ENCODE peak calls at places on chromosomes 3 and 15, in eight cellular contexts. V, K, S, Q, B, C, F and M are unnamed samples. For H3K27me3, the result is how much of the 10 kb centered on the place peaks cover.

GRCh38 chr3:21540265-21540664 is 210.7 kb downstream of the ZNF385D start:
- DNase-seq in V (no peak), K (no peak), S (no peak), Q (no peak), B (no peak), C (no peak), F (no peak), M (no peak)

GRCh38 chr3:21942328-21942727 is 191.3 kb upstream of the ZNF385D start:
- DNase-seq in V (no peak), K (no peak), S (peak), Q (no peak), B (no peak), C (no peak), F (no peak), M (no peak)

GRCh38 chr3:52153389-52154096 is 680 bp downstream of the POC1A start:
- DNase-seq in V (no peak), K (no peak), S (no peak), Q (peak), B (no peak), C (peak), F (peak), M (no peak)

GRCh38 chr3:33315826-33316225 is 38.6 kb downstream of the FBXL2 start:
- DNase-seq in V (no peak), K (no peak), S (no peak), Q (no peak), B (no peak), C (no peak), F (no peak), M (no peak)

GRCh38 chr15:25731411-25731810 is 131.7 kb downstream of the ATP10A start:
- DNase-seq in V (no peak), K (no peak), S (no peak), Q (no peak), B (no peak), C (no peak), F (no peak), M (no peak)

GRCh38 chr3:13338231-13338630 is 81.9 kb downstream of the NUP210 start:
- DNase-seq in V (no peak), K (no peak), S (no peak), Q (no peak), B (no peak), C (no peak), F (no peak), M (no peak)

GRCh38 chr15:90981681-90982080 is 12.7 kb downstream of the PRC1 start:
- DNase-seq in V (no peak), K (no peak), S (no peak), Q (no peak), B (no peak), C (no peak), F (no peak), M (no peak)

GRCh38 chr3:40088527-40089170 is 220.9 kb upstream of the EIF1B start:
- DNase-seq in V (no peak), K (no peak), S (no peak), Q (no peak), B (no peak), C (no peak), F (no peak), M (no peak)

GRCh38 chr3:169432692-169433432 is 230.7 kb downstream of the MECOM start:
- DNase-seq in V (no peak), K (no peak), S (no peak), Q (no peak), B (peak), C (no peak), F (no peak), M (no peak)

GRCh38 chr3:172616061-172616461 is 92.8 kb upstream of the TNFSF10 start:
- DNase-seq in V (no peak), K (no peak), S (no peak), Q (no peak), B (no peak), C (no peak), F (no peak), M (no peak)

GRCh38 chr3:48431224-48432029 is 1.5 kb upstream of the PLXNB1 start:
- DNase-seq in V (no peak), K (no peak), S (no peak), Q (no peak), B (no peak), C (no peak), F (peak), M (no peak)

GRCh38 chr3:195356151-195357086 is 85.5 kb upstream of the XXYLT1 start:
- DNase-seq in V (no peak), K (no peak), S (peak), Q (no peak), B (no peak), C (no peak), F (no peak), M (no peak)

GRCh38 chr3:32391643-32392529 is at the start of gene CMTM7:
- DNase-seq in V (no peak), K (peak), S (peak), Q (peak), B (peak), C (peak), F (peak), M (peak)

GRCh38 chr3:87233805-87234204 is 6.7 kb downstream of the CHMP2B start:
- DNase-seq in V (no peak), K (no peak), S (no peak), Q (no peak), B (no peak), C (no peak), F (no peak), M (no peak)

GRCh38 chr3:100463002-100463401 is 29.4 kb upstream of the TMEM45A start:
- DNase-seq in V (no peak), K (no peak), S (no peak), Q (peak), B (no peak), C (peak), F (no peak), M (no peak)

GRCh38 chr15:89419370-89419984 is 76.9 kb downstream of the RHCG start:
- DNase-seq in V (no peak), K (no peak), S (peak), Q (peak), B (no peak), C (peak), F (no peak), M (no peak)

GRCh38 chr15:89417206-89417725 is 79.1 kb downstream of the RHCG start:
- DNase-seq in V (no peak), K (no peak), S (no peak), Q (no peak), B (no peak), C (no peak), F (no peak), M (no peak)

GRCh38 chr15:89414571-89414970 is 79.9 kb upstream of the POLG start:
- DNase-seq in V (no peak), K (no peak), S (no peak), Q (no peak), B (no peak), C (no peak), F (no peak), M (no peak)

GRCh38 chr15:89413877-89414276 is 79.3 kb upstream of the POLG start:
- DNase-seq in V (no peak), K (no peak), S (no peak), Q (no peak), B (no peak), C (no peak), F (no peak), M (no peak)

DNA sequence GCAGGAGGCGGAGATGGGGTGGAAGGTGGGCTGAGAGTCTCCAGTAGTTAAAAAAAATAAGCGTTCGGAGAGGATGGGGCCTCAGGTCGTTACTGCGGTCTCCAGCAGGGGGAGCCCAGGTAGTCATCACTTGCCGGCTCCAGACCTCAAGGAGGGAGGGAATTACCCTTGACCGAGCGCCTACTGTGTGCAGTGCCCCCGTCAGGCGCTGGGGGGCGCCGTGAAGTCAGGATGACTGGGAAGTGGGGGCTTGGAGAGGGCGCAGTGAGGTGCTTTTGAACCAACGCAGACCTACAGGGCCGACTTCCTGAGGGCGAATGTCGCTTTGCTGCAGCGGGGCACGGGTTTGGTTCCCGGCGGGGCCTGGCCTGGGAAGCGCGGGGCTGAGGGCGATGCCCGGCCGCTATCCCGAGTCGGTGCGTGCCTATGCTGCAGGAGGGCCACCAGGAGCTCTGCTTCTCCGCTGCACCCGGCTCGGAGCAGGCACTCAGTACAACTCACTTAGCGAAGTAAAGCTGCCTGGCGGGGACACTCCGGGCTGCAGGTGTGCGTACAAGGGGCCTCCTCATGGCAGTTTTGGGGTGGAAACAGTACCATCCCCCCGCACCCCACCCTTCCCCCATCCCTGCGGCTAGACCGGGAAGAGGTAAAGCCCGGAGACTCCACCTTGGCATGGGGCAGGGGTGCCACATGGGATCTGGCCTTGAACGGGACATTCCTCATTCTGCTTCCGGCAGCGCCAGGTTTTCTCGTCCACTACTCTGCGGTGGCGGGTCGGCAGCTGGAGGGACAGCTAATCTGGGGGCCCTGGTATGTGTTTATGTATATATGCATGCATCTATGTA is 79.8 kb downstream of the RHCG start:
- DNase-seq in V (no peak), K (peak), S (peak), Q (peak), B (peak), C (peak), F (peak), M (peak)
- H3K27me3 ChIP-seq in V (under half), K (half or more), S (half or more), Q (half or more), B (half or more), C (under half), F (under half), M (half or more)

GRCh38 chr15:58268746-58269145 is 130.6 kb downstream of the AQP9 start:
- DNase-seq in V (no peak), K (no peak), S (no peak), Q (no peak), B (no peak), C (no peak), F (no peak), M (no peak)
- H3K4me3 ChIP-seq in V (no peak), K (no peak), S (no peak), Q (no peak), B (no peak), C (no peak), F (no peak), M (no peak)

GRCh38 chr15:29570931-29571727 is 251.1 kb downstream of the TJP1 start:
- DNase-seq in V (no peak), K (no peak), S (no peak), Q (peak), B (no peak), C (peak), F (peak), M (no peak)
- H3K27me3 ChIP-seq in V (under half), K (under half), S (half or more), Q (under half), B (under half), C (under half), F (under half), M (under half)

GRCh38 chr3:69543080-69543429 is 157.2 kb upstream of the FRMD4B start:
- DNase-seq in V (no peak), K (no peak), S (no peak), Q (no peak), B (no peak), C (no peak), F (no peak), M (no peak)
- H3K4me3 ChIP-seq in V (peak), K (no peak), S (peak), Q (peak), B (peak), C (no peak), F (peak), M (no peak)

GRCh38 chr15:60777558-60777957 is 298.6 kb upstream of the ICE2 start:
- DNase-seq in V (no peak), K (no peak), S (no peak), Q (no peak), B (no peak), C (no peak), F (no peak), M (no peak)
- H3K27me3 ChIP-seq in V (under half), K (under half), S (under half), Q (under half), B (under half), C (under half), F (under half), M (under half)

DNA sequence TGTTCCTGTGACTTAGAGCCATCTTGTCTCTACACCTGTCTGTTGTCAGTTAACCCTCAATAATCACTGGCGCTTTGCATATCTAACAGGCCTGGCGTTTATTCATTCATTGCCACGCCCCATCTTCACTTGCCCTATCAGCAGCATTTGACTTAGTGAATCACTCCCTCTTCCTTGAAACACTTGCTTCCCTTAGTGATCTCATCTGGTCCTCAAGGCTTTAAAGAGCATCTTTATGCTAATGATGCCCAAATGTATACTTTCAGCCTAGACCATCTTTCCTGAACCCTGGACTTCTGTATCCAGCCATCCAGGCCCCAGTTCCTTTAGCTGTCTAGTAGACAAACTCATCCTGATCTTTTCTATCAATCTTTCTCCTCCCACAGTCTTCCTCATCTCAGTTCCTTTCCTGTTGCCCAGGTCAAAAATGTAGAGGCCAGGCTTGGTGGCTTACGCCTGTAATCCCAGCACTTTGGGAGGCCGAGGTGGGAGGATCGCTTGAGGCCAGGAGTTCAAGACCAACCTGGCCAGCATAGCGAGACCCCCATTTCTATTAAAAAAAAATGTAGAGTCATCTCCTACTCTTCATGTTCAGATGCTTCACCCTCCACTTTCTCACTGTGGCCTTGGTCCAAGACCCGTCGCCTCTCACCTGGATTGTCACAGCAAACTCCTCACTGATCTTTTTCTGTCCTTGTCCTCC is 1.4 kb upstream of the IGDCC4 start:
- DNase-seq in V (no peak), K (no peak), S (no peak), Q (no peak), B (no peak), C (no peak), F (no peak), M (no peak)
- H3K4me3 ChIP-seq in V (no peak), K (no peak), S (no peak), Q (no peak), B (no peak), C (no peak), F (no peak), M (no peak)

GRCh38 chr15:32715276-32715675 is 2.5 kb upstream of the GREM1 start:
- DNase-seq in V (no peak), K (no peak), S (no peak), Q (no peak), B (no peak), C (no peak), F (no peak), M (no peak)

GRCh38 chr15:32717290-32718081 is at the start of gene GREM1:
- DNase-seq in V (no peak), K (no peak), S (no peak), Q (peak), B (no peak), C (peak), F (peak), M (no peak)

GRCh38 chr15:32718082-32718821 is 448 bp downstream of the GREM1 start:
- DNase-seq in V (no peak), K (no peak), S (no peak), Q (peak), B (no peak), C (peak), F (peak), M (no peak)

GRCh38 chr15:32716960-32717289 is 879 bp upstream of the GREM1 start:
- DNase-seq in V (no peak), K (no peak), S (no peak), Q (no peak), B (no peak), C (no peak), F (no peak), M (no peak)

DNA sequence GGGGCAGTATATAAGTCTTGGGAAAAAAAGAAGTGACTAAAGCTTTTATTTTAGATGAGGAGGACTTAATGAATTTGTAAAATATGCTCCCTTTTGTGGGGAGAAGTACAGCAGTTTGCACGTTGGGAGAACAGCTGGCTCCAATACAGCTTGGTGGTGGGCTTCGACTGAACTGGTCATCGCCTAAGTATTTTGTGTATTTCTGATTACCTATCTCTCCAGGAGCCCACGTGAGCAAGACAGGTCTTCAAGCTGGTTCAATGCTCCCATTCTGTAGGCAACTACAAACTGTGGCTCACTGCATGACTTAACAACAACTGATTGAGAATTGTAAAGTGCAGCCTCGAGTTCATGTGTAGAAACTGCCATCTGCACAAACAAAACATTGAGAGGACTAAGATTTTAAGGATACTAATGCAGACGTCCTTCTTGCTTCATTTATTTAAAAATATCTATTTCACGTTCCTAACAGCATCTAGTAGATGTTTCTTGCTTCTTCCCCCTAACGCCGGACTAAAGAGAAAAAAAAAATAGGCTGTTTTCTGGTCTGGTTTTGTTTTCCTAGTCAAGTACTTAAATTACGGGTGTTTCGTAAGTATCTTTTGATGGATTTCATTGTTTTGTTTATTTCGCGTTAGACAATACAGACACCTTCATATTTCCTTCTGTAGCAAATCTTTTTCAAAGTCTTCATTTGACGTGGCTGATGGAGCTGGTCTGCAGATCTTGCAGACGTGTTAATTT is 1.4 kb upstream of the GREM1 start:
- DNase-seq in V (no peak), K (no peak), S (no peak), Q (no peak), B (no peak), C (no peak), F (no peak), M (no peak)
- H3K27me3 ChIP-seq in V (under half), K (under half), S (half or more), Q (half or more), B (under half), C (under half), F (under half), M (under half)

GRCh38 chr15:44081223-44082013 is 113.7 kb downstream of the FRMD5 start:
- DNase-seq in V (no peak), K (no peak), S (no peak), Q (no peak), B (no peak), C (no peak), F (no peak), M (no peak)
- H3K4me3 ChIP-seq in V (no peak), K (no peak), S (no peak), Q (no peak), B (no peak), C (no peak), F (no peak), M (no peak)

GRCh38 chr15:77710171-77710570 is 77.5 kb upstream of the LINGO1 start:
- DNase-seq in V (no peak), K (no peak), S (no peak), Q (no peak), B (no peak), C (no peak), F (no peak), M (no peak)
- H3K27me3 ChIP-seq in V (under half), K (under half), S (under half), Q (under half), B (under half), C (under half), F (under half), M (under half)

GRCh38 chr3:189262746-189263145 is 91.0 kb downstream of the TPRG1 start:
- DNase-seq in V (no peak), K (no peak), S (no peak), Q (no peak), B (no peak), C (no peak), F (no peak), M (no peak)

GRCh38 chr3:189258261-189258660 is 86.5 kb downstream of the TPRG1 start:
- DNase-seq in V (no peak), K (no peak), S (no peak), Q (no peak), B (no peak), C (no peak), F (no peak), M (no peak)

DNA sequence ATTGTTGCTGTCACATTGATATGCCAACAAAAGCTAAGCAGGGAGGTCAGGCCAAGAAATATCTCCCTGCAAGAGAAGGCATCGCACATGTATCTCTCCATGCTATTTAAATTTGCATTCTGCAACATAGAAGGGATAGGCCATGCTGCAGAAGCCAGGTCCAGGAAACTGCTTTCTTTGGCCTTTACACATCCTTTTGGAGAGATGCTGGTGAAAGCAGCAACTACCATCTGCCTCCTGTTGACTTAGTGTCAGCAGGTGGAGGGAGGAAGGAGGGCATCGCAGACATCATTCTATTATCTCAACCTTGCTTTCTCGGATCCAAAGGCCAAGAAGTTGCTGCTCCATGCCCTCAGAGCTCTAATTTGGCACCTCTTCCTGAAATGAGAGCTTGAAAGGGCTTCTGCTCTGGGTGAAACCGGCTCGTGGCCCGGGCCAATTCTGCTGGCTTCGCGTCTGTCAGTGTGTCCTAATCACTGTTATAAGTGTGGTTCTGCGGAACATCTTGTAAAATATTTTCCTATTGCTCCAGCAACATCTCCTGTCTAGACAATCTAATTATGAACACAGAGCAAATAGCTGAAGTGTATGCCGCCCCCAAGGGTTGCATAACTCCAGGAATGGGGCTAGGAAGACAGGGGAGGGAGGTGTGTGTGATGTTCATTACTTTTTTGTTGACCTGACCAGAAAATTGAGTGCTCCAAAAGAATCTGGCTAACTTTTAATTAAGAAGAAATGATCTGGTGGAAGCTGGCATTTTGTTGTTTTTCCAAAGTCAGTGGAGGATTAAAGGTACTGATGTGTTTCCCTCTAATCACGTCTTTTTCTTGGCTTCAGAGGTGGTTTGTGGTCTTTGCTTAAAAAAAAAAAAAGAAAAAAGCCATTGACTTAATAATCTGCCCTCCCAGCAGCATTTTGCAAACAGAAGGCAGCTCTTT is 89.1 kb downstream of the TPRG1 start:
- DNase-seq in V (no peak), K (no peak), S (peak), Q (no peak), B (no peak), C (no peak), F (no peak), M (no peak)
- H3K4me3 ChIP-seq in V (no peak), K (no peak), S (no peak), Q (no peak), B (no peak), C (no peak), F (no peak), M (no peak)